ENCODE peak calls at places on chromosomes 1 and 21, in five cellular contexts. S, N, U, R and X are unnamed samples.

GRCh38 chr1:71919812-71920509 is 362.4 kb downstream of the NEGR1 start:
- DNase-seq in S (no peak), R (no peak), U (no peak), N (no peak), X (peak; percentile 61)

GRCh38 chr1:158819461-158820443 is 11.4 kb upstream of the MNDA start:
- DNase-seq in S (peak; percentile 26), U (no peak), N (no peak), R (no peak), X (no peak)

GRCh38 chr1:61152706-61153105 is 70.3 kb downstream of the NFIA start:
- DNase-seq in R (no peak), N (no peak), U (no peak), S (no peak), X (no peak)

GRCh38 chr21:37367758-37368535 is 1.4 kb downstream of the DYRK1A start:
- DNase-seq in S (peak; percentile 64), N (no peak), U (no peak), R (peak; percentile 49), X (no peak)

GRCh38 chr21:29168874-29169273 is 38.4 kb downstream of the MAP3K7CL start:
- DNase-seq in N (no peak), R (no peak), U (peak; percentile 75), S (no peak), X (no peak)

GRCh38 chr1:36752431-36752830 is 269.7 kb upstream of the CSF3R start:
- DNase-seq in U (no peak), N (no peak), R (no peak), S (no peak), X (no peak)

GRCh38 chr1:36083635-36084501 is at the start of gene TEKT2:
- DNase-seq in N (no peak), S (no peak), R (peak; percentile 52), U (no peak), X (no peak)

GRCh38 chr1:70805641-70806040 is 242.0 kb downstream of the PTGER3 start:
- DNase-seq in R (no peak), N (no peak), S (no peak), U (no peak), X (no peak)

GRCh38 chr21:34078915-34079314 is 5.5 kb downstream of the MRPS6 start:
- DNase-seq in U (no peak), R (no peak), S (no peak), N (no peak), X (no peak)

GRCh38 chr1:41498391-41498790 is 13.9 kb upstream of the EDN2 start:
- DNase-seq in R (no peak), U (no peak), S (no peak), N (no peak), X (no peak)

GRCh38 chr1:153608742-153609584 is 4.0 kb downstream of the S100A16 start:
- DNase-seq in R (peak; percentile 98), N (peak; percentile 41), S (peak; percentile 95), U (peak; percentile 90), X (no peak)

GRCh38 chr1:220698607-220699016 is 8.4 kb downstream of the C1orf115 start:
- DNase-seq in N (no peak), R (no peak), U (no peak), S (no peak), X (no peak)

GRCh38 chr1:3649342-3650247 is at the start of gene WRAP73:
- DNase-seq in U (peak; percentile 82), S (peak; percentile 93), R (peak; percentile 91), N (peak; percentile 74), X (peak; percentile 56)

GRCh38 chr1:92030701-92031107 is 919 bp downstream of the EPHX4 start:
- DNase-seq in U (peak; percentile 55), N (no peak), R (peak; percentile 76), S (no peak), X (no peak)

GRCh38 chr1:180213401-180214177 is 16.5 kb upstream of the LHX4 start:
- DNase-seq in S (peak; percentile 100), U (no peak), N (no peak), R (peak; percentile 28), X (no peak)

GRCh38 chr1:20229191-20229590 is 42.9 kb upstream of the PLA2G2C start:
- DNase-seq in S (no peak), U (no peak), R (no peak), N (no peak), X (no peak)

GRCh38 chr1:54153548-54154439 is 994 bp upstream of the CDCP2 start:
- DNase-seq in U (no peak), N (no peak), S (no peak), R (no peak), X (peak; percentile 69)

GRCh38 chr1:87279966-87280535 is 48.6 kb upstream of the LMO4 start:
- DNase-seq in R (no peak), U (peak; percentile 10), N (no peak), S (no peak), X (no peak)

GRCh38 chr1:230167419-230167852 is 100.4 kb downstream of the GALNT2 start:
- DNase-seq in U (peak; percentile 59), N (peak; percentile 23), R (peak; percentile 33), S (peak; percentile 83), X (no peak)

GRCh38 chr1:36157115-36157903 is 1.3 kb downstream of the MAP7D1 start:
- DNase-seq in R (no peak), U (no peak), S (no peak), N (no peak), X (no peak)

GRCh38 chr1:173467426-173467825 is 9.7 kb upstream of the PRDX6 start:
- DNase-seq in R (no peak), N (no peak), S (no peak), U (no peak), X (no peak)

GRCh38 chr1:151837841-151838490 is 1.7 kb downstream of the C2CD4D start:
- DNase-seq in U (no peak), S (no peak), N (no peak), R (no peak), X (no peak)

DNA sequence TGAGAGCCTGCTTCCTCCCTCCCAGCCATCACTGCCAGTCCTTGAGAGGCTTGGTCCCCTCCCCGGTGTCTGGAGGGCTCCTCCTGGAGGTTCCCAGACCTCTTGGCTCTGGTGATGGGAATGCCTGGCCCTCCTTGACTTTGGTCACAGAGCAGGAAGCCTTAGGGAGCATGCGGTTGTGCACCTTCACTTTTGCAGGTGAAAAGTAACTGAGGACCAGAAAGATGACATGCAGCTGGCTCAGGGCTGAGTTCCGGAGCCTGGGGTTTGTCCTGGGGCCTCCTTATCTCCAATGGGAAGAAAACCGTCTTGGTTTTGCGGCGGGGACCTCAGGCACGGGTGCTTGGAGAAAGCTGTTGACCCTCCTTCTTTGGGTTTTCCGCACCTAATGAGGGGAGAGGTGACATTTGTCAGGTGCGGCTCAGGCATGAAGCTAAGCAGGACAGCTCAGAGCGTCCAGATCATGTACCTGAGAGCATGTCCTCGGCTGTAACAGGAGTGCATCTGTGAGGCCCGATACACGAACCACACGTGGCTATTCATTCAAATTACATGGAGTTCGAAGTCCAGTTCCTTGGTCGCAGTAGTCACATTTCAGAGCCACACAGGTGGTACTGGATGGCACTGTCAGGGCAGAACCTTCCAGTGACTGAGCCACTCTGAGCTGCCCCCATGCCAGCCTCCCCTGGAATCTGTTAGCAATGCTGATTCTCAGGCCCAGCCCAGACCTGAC is 608 bp upstream of the MX2 start:
- DNase-seq in R (no peak), N (no peak), U (no peak), S (no peak), X (no peak)
- H3K9ac ChIP-seq in R (no peak overlapping the region), N (no peak overlapping the region), U (no peak overlapping the region), S (no peak overlapping the region), X (no peak overlapping the region)

GRCh38 chr1:201506573-201507567 is at the start of gene CSRP1:
- DNase-seq in N (no peak), R (peak; percentile 74), S (peak; percentile 94), U (peak; percentile 71), X (no peak)
- TF ChIP-seq POLR2AphosphoS5 in N (peak; percentile 27), R (peak; percentile 99), S (peak; percentile 33), U (peak; percentile 94), X (no peak)

DNA sequence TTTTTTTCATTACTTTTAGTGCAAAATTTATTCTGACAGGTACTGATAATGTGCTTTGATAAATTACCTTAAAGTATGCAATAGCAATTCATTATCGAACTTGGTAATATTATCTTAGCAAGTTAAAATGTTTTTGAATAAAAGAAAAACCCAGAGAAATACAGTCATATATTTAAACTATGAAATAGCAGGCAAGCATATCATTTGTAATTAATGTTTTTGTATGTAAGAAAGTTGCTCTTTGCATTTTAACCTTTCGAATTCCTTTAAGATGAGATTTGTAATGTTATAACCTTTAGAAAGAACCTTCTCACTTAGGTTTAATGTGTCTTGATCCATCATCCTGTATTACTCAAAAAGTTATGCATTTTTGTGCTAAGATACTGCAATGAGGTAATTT is 585.6 kb downstream of the PTBP2 start:
- DNase-seq in U (no peak), N (no peak), R (no peak), S (no peak), X (no peak)
- TF ChIP-seq EZH2 in U (no peak), N (no peak), R (no peak), S (no peak), X (no peak)

GRCh38 chr1:25018110-25018470 is 88.0 kb upstream of the RUNX3 start:
- DNase-seq in U (no peak), R (no peak), N (no peak), S (no peak), X (no peak)

GRCh38 chr1:25019351-25020172 is 89.5 kb upstream of the RUNX3 start:
- DNase-seq in R (no peak), S (no peak), N (no peak), U (no peak), X (no peak)

GRCh38 chr1:25017436-25018109 is 87.5 kb upstream of the RUNX3 start:
- DNase-seq in R (no peak), N (no peak), U (no peak), S (peak; percentile 34), X (no peak)

GRCh38 chr1:25020173-25020840 is 90.2 kb upstream of the RUNX3 start:
- DNase-seq in S (no peak), U (no peak), N (no peak), R (no peak), X (no peak)

GRCh38 chr1:25018878-25019277 is 88.8 kb upstream of the RUNX3 start:
- DNase-seq in U (no peak), R (no peak), N (no peak), S (no peak), X (no peak)
- H3K9ac ChIP-seq in U (no peak overlapping the region), R (no peak overlapping the region), N (no peak overlapping the region), S (no peak overlapping the region), X (no peak overlapping the region)

DNA sequence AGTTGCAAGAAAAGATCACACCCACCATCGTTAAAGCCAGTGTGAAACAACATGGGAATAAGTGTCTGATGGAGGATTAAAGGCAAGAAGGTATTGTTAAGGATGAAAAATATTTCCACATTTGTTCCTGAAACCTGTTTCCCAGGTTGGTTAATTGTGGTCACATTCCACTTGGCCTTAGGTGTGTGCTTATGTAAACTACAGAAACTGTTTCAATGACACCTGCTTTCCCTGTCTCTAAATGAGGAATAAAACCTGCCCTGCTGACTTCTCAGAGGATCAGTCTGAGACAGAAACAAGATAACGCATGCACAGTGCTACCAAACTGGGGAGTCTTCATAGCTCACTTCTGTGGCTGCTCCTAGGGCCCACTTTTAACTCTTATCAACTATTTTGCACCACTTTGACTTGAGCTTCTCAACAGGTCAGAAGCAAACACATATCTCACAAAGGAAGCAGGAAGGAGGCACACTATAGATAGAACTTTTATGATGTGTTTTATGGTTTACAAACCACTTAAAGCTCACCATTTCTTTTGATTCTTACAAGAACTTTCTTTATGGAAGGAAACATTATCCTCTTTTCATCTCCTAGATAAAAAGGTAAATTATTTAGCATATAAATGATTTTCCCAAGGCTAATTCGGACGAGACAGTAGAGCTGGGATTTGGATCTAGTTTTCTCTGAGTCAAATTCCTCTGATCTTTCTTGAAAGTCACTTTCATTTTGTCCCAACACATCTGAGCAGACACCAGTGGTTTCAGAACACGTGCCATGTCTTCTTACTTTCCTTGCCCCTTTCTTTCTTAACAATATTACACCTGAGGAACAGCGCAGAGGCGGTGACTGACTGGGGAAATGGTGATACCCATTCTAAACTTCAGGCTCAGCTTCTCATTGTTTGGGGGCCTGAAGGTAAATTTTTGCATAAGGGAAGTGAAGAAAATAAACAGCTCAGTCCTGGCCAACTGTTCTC is 33.4 kb downstream of the CYP2J2 start:
- DNase-seq in R (no peak), U (no peak), S (no peak), N (no peak), X (no peak)
- TF ChIP-seq POLR2AphosphoS5 in R (no peak), U (no peak), S (no peak), N (no peak), X (no peak)